ENCODE peak calls at places on chromosomes 4 and X, in six cellular contexts. V is tibial artery, G is lower lobe of right lung, U is cardiac fibroblast, A is left lung, J is fibroblast of mammary gland. R is an unnamed sample.

GRCh38 chr4:1576961-1577814 is 106.9 kb downstream of the FAM53A start:
- DNase-seq in A (peak; percentile 81), J (no peak), G (peak; percentile 42), U (no peak), V (no peak), R (no peak)

GRCh38 chr4:29770627-29771026 is 949.5 kb upstream of the PCDH7 start:
- DNase-seq in U (no peak), G (no peak), V (no peak), J (no peak), A (no peak), R (no peak)

GRCh38 chrX:47862680-47863079 is 26.0 kb downstream of the ZNF81 start:
- DNase-seq in A (no peak), V (no peak), J (no peak), G (no peak), U (no peak), R (no peak)

GRCh38 chr4:119299221-119300071 is 22.5 kb downstream of the FABP2 start:
- DNase-seq in V (no peak), J (peak; percentile 42), A (no peak), U (peak; percentile 37), G (no peak), R (peak; percentile 49)

GRCh38 chr4:3268395-3269104 is 19.6 kb downstream of the MSANTD1 start:
- DNase-seq in A (peak; percentile 55), U (no peak), J (no peak), G (no peak), V (no peak), R (peak; percentile 7)

GRCh38 chr4:53479731-53480525 is 102.5 kb downstream of the FIP1L1 start:
- DNase-seq in U (peak; percentile 70), V (no peak), G (no peak), J (peak; percentile 56), A (no peak), R (no peak)

GRCh38 chr4:181968371-181968770 is 274.8 kb upstream of the TENM3 start:
- DNase-seq in V (no peak), U (peak; percentile 80), G (no peak), J (peak; percentile 57), A (no peak), R (no peak)

GRCh38 chrX:36867143-36867542 is 141.0 kb upstream of the FAM47C start:
- DNase-seq in J (peak; percentile 28), V (no peak), A (no peak), U (peak; percentile 29), G (no peak), R (peak; percentile 5)

GRCh38 chr4:156252300-156253016 is 298.8 kb upstream of the CTSO start:
- DNase-seq in A (no peak), U (peak; percentile 11), V (no peak), J (peak; percentile 17), G (no peak), R (no peak)

GRCh38 chr4:103692615-103693014 is 27.2 kb downstream of the TACR3 start:
- DNase-seq in U (no peak), G (no peak), J (no peak), V (no peak), A (no peak), R (no peak)

GRCh38 chr4:60683357-60683756 is 516.8 kb upstream of the ADGRL3 start:
- DNase-seq in U (peak; percentile 94), V (no peak), A (no peak), J (peak; percentile 77), G (no peak), R (no peak)

GRCh38 chrX:38206542-38206941 is 14.1 kb downstream of the SRPX start:
- DNase-seq in A (no peak), U (no peak), V (no peak), J (peak; percentile 43), G (no peak), R (no peak)

GRCh38 chr4:26369132-26370036 is 48.6 kb downstream of the RBPJ start:
- DNase-seq in A (no peak), J (no peak), V (no peak), U (no peak), G (no peak), R (no peak)

GRCh38 chr4:168514249-168514852 is 17.5 kb downstream of the PALLD start:
- DNase-seq in J (peak; percentile 64), U (peak; percentile 75), V (no peak), A (no peak), G (no peak), R (peak; percentile 19)

GRCh38 chr4:20954541-20954940 is 254.3 kb downstream of the PACRGL start:
- DNase-seq in A (no peak), U (no peak), G (no peak), V (no peak), J (peak; percentile 0), R (no peak)

GRCh38 chr4:6097581-6097980 is 79.3 kb upstream of the C4orf50 start:
- DNase-seq in V (peak; percentile 5), G (no peak), J (no peak), A (no peak), U (no peak), R (no peak)

GRCh38 chr4:177228599-177228998 is 81.1 kb upstream of the NEIL3 start:
- DNase-seq in J (no peak), U (no peak), G (no peak), V (no peak), A (no peak), R (no peak)

GRCh38 chrX:96971812-96972211 is 88.1 kb downstream of the RPA4 start:
- DNase-seq in U (no peak), J (no peak), A (no peak), V (no peak), G (no peak), R (no peak)

GRCh38 chr4:10180927-10181744 is 64.5 kb upstream of the WDR1 start:
- DNase-seq in A (no peak), U (peak; percentile 91), V (no peak), J (peak; percentile 44), G (no peak), R (peak; percentile 36)

GRCh38 chr4:74423101-74423500 is 21.8 kb upstream of the AREG start:
- DNase-seq in J (peak; percentile 82), G (no peak), U (peak; percentile 83), V (no peak), A (no peak), R (no peak)

GRCh38 chrX:45849261-45849660 is 648.6 kb upstream of the DIPK2B start:
- DNase-seq in J (peak; percentile 86), A (no peak), V (no peak), G (no peak), U (peak; percentile 86), R (peak; percentile 23)

GRCh38 chr4:165541773-165542459 is 163.1 kb downstream of the CPE start:
- DNase-seq in A (no peak), U (no peak), G (no peak), J (no peak), V (no peak), R (no peak)

GRCh38 chrX:151984328-151984727 is 9.9 kb upstream of the GABRE start:
- DNase-seq in J (peak; percentile 89), G (no peak), V (no peak), A (no peak), U (peak; percentile 95), R (no peak)

GRCh38 chr4:148444296-148445070 is 2.3 kb upstream of the NR3C2 start:
- DNase-seq in V (peak; percentile 68), U (no peak), A (peak; percentile 82), J (no peak), G (peak; percentile 60), R (peak; percentile 46)

DNA sequence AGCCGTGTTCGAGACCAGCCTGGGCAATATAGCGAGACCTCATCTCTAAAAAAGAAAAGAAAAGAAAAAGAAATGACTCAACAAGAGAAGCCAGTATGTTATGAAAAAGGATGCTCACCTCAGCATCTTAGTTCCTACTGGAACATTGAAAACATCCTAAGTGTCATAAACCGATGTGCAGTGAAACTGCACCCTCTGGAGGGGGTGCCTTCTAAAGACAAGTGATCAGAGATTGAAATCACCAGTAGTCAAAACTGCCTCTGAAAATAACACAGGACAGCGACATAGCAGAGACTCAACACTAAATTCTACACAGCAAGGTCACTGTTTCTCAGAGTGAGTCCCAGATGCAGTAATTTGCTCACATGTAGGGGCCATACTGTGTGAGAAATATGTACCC is 28.0 kb upstream of the ATP6AP2 start:
- DNase-seq in V (no peak), U (peak; percentile 8), A (no peak), G (no peak), J (peak; percentile 8), R (no peak)
- TF ChIP-seq CTCF in V (no peak), U (no peak), A (no peak), G (peak; percentile 14), J (peak; percentile 18), R (no peak)

DNA sequence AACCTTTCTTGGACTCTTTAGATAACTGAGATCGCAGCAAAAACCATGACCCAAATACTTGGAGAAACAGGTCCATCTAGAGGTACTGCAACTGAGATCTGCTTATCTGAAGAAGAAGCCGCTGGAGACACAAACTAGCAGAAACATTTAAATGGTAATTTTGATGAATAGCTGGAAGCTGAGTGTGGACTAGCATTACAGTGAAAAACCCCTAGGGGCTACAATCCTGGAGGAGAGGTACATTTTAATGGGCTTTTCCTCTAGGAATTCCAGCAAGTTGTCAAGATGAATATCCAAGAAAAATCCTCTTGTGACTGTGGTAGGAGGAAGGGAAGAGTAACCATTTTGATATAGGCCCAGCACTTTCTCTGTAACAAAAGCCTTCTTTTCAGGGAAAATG is 592.5 kb upstream of the GRIA3 start:
- DNase-seq in U (no peak), V (no peak), G (no peak), A (no peak), J (no peak), R (no peak)
- TF ChIP-seq CTCF in U (no peak), V (no peak), G (no peak), A (no peak), J (no peak), R (no peak)

DNA sequence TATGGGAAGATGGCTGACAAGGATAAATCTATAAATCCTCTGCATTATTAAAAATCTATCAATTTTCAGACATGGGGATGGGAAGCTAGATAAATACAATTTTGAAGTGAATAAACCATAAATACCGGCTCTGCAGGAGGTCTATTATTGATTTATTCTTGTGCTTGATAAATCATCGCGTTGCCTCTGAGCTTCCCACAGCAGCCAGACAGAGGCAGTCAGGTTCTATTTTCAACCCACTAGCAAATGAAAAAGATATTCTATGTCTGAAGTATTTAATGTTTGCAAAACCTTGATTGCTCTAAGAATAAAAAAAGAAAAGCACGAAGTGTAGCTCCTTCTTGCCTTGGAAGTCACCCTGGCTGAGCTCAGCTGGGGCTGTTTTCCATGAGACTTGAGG is 216.2 kb downstream of the DHRSX start:
- DNase-seq in V (no peak), A (no peak), U (no peak), J (no peak), G (no peak), R (no peak)
- TF ChIP-seq CTCF in V (no peak), A (no peak), U (no peak), J (no peak), G (no peak), R (no peak)

DNA sequence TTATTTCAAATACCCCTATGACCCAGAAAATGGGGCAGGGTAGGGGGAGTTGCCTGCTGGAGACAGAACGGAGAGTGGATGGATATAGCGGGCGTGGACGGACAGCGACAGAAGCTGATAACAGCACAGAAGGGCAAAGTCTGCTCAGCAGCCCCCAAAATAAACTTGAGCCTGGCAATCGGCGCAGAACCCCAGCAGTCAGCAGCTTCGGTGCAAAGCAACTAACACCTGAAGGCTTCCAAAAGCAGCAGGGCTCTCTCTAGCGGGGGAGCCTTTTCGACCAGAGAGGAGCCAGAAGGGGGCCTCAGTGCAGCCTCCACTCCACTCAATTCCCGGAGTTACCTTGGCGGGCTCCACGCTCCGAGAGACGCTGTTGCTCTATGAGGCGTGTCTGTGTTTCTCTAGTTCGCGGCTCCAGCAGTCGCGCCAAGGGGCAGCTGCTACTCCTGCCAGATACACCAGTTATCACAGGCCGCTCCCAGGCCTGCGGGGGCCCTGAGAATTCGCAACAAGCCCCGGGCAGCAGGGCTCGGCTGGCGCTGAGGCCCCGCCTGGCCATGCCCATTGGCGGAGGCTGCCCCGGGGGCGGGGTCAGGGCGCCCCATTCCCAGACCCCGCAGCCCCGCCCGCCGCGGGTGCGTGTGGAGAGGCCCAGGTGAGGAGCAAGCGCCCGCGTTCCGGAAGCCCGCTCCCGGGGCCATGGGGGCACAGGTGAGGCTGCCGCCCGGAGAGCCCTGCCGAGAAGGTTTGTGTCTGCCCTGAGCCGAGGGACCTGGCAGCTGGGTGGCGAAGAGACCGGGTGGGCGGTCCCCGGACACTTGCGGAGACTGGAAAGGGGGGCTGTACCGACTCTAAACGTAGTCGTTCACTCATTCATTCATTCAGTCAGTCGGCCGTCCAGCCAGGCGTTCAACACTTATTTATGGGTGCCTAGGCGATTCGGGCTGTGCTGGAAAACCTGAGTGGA is at the start of the genes CNGA1 and NIPAL1:
- DNase-seq in U (peak; percentile 57), V (peak; percentile 68), G (peak; percentile 87), A (peak; percentile 95), J (peak; percentile 42), R (peak; percentile 87)
- TF ChIP-seq CTCF in U (peak; percentile 54), V (no peak), G (peak; percentile 24), A (no peak), J (peak; percentile 35), R (peak; percentile 66)

R was measured in GM13977.